ENCODE peak calls at places on chromosomes 11 and 22, in five cellular contexts. U is breast epithelium, N is upper lobe of right lung, K is prostate gland, S is stomach. M is an unnamed sample.
A peak's percentile ranks its signal among the peaks of the same experiment; 100 is the strongest.

GRCh38 chr11:13207665-13208594 is 69.7 kb upstream of the BMAL1 start:
- DNase-seq in N (peak; percentile 70), S (no peak), U (no peak), K (no peak), M (no peak)

GRCh38 chr22:37588540-37589215 is 8.8 kb upstream of the LGALS2 start:
- DNase-seq in K (no peak), S (no peak), N (no peak), U (no peak), M (no peak)

GRCh38 chr11:29432719-29433325 is 584.0 kb downstream of the KCNA4 start:
- DNase-seq in S (no peak), K (no peak), N (no peak), U (no peak), M (no peak)

GRCh38 chr11:84901986-84902385 is 725.2 kb downstream of the DLG2 start:
- DNase-seq in S (no peak), N (no peak), U (no peak), K (no peak), M (peak; percentile 31)

GRCh38 chr11:46827995-46828394 is 18.1 kb downstream of the CKAP5 start:
- DNase-seq in U (no peak), S (no peak), K (no peak), N (no peak), M (no peak)

GRCh38 chr22:24178021-24178431 is 3.3 kb upstream of the SUSD2 start:
- DNase-seq in N (no peak), S (no peak), K (no peak), U (no peak), M (no peak)

GRCh38 chr11:69799582-69799981 is 19.6 kb downstream of the FGF3 start:
- DNase-seq in K (no peak), N (no peak), S (no peak), U (no peak), M (no peak)

GRCh38 chr11:118401151-118401879 is at the start of gene ATP5MG:
- DNase-seq in S (peak; percentile 91), N (peak; percentile 95), U (peak; percentile 61), K (peak; percentile 81), M (peak; percentile 89)

GRCh38 chr22:42275176-42275575 is 4.7 kb upstream of the TCF20 start:
- DNase-seq in K (no peak), N (no peak), S (no peak), U (no peak), M (no peak)

GRCh38 chr11:97000481-97000880 is 610.7 kb downstream of the JRKL start:
- DNase-seq in K (no peak), U (no peak), N (no peak), S (no peak), M (no peak)

GRCh38 chr11:109043318-109043717 is 378.4 kb downstream of the DDX10 start:
- DNase-seq in N (no peak), K (no peak), U (no peak), S (no peak), M (no peak)

GRCh38 chr11:17388609-17389204 is at the start of gene KCNJ11:
- DNase-seq in S (peak; percentile 35), N (no peak), K (no peak), U (no peak), M (no peak)

GRCh38 chr11:111220716-111221115 is 24.8 kb upstream of the POU2AF2 start:
- DNase-seq in U (no peak), S (no peak), N (no peak), K (no peak), M (no peak)

GRCh38 chr11:67436459-67437081 is 912 bp downstream of the PTPRCAP start:
- DNase-seq in U (no peak), N (no peak), S (peak; percentile 44), K (no peak), M (no peak)

GRCh38 chr22:46688949-46689348 is 49.1 kb downstream of the CERK start:
- DNase-seq in N (no peak), K (no peak), S (peak; percentile 34), U (no peak), M (no peak)

GRCh38 chr11:97687106-97687505 is 1297.3 kb downstream of the JRKL start:
- DNase-seq in N (no peak), K (no peak), S (no peak), U (no peak), M (no peak)

GRCh38 chr11:75345455-75346224 is 5.8 kb downstream of the ARRB1 start:
- DNase-seq in K (no peak), U (no peak), N (no peak), S (no peak), M (no peak)

GRCh38 chr22:44364750-44365118 is 52.0 kb upstream of the SHISAL1 start:
- DNase-seq in U (no peak), S (no peak), N (peak; percentile 47), K (no peak), M (peak; percentile 37)

DNA sequence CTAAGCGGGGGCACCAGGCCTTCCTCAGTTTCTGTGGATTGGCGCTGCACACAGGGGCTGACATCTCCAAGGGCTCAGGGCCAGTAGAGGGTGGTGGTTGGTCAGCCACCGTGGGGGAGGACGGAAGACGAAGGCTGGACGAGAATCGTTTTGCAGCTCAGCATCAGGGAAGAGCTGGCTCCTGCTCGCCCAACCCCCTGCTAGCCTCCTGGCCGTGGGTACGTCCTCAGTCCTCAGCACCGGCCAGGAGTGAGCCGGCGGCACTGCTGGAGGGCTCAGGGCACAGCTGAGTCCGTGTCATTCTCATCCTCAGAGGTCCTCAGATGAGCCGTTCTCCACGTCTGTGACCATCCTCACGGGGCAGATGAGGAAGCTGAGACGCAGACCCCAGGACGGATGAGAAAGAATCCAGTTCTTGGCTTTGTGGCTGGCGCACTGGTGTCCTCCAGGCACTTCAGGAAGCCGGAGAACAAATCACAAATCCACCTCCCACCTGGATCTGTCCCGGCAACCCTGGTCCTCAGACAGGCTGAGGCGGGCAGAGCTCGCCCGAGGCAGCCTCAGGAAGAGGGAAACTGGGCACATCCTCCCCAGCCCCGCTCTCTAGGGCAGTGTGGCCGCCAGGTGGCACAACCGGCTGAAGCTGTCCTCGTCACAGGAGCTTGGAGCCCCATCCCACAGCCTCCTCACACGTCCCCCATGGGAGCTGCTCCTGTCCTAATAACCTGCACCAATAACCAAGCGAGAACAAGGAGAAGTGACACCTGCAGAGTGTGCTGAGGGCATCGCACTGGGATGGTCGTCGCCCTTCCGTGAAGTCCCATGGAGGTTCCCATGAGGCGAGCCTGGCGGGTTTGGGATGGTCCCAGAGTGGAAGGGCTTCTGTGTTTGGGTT is 393.7 kb downstream of the BRD1 start:
- DNase-seq in U (no peak), N (no peak), K (no peak), S (no peak), M (no peak)
- TF ChIP-seq CTCF in U (no peak), N (no peak), K (peak; percentile 30), S (no peak), M (no peak)

DNA sequence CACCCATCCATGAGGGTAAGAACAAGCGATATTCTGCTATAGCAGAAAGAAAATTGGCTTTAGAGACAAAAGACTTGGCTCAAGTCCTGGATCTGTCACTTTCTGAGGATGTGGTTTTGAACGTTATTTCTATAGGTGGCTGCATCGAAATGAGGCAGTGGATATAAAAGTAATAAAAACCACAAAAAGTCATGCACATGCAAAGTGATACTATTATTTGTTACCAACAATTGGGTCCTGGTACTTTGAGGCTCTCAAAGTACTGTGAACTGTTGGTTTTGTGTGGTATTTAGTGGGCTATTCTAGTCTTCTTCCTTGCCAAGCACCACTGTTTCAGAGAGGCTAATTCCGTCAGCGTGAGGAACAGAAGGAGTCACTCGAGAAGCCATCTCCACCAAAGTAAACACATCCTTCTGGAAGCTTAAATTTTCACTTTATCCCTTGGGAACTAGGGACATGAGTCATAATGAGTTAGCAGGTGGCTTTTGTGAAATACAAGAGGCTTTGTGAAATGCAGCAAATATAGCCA is 13.1 kb downstream of the UBASH3B start:
- DNase-seq in N (no peak), K (no peak), S (no peak), U (no peak), M (no peak)
- H3K4me3 ChIP-seq in N (no peak overlapping the region), K (no peak overlapping the region), S (no peak overlapping the region), U (no peak overlapping the region), M (no peak overlapping the region)

DNA sequence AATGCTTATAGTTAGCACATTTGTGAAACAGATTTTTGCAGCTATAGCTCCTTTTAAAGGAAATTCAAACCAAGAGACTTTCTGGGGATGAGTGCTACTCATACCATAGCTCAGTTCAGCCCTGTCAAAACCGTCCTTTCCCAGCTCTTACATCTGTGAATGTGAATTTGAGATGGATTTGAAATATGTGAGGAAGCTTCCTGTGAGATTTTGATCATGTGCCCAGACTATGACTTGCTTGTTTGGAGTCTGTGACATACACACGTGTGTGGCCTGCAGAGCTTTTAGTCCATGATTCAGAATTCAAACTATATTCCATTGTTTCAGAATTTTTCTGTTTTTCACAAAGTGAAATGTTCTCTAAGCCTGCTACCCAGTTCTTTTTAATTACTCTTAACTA is 4.4 kb upstream of the MMP1 start:
- DNase-seq in U (no peak), K (no peak), S (no peak), N (no peak), M (no peak)
- H3K27ac ChIP-seq in U (no peak overlapping the region), K (no peak overlapping the region), S (no peak overlapping the region), N (no peak overlapping the region), M (no peak overlapping the region)

GRCh38 chr11:131895865-131896264 is 525.5 kb downstream of the NTM start:
- DNase-seq in U (no peak), S (no peak), K (no peak), N (no peak), M (no peak)
- TF ChIP-seq CTCF in U (no peak), S (no peak), K (no peak), N (no peak), M (no peak)

DNA sequence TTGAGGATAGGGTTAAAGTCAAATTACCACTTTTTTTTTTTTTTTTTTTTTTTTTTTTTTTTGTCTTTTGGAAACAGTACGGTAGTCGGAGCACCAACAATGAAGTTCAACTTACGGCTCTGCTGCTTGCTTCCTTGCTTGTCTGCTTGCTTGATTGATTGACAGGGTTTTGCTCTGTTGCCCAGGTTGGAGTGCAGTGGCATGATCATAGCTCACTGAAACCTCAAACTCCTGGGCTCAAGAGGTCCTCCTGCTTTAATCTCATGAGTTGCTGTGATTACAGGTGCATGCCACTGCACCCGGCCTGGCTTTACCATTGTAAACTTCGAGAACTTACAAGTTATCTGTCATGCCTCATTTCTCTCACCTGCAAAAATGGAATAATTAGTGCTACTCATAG is 5.8 kb downstream of the SGSM3 start:
- DNase-seq in K (no peak), S (no peak), U (no peak), N (no peak), M (no peak)
- H3K4me3 ChIP-seq in K (no peak overlapping the region), S (no peak overlapping the region), U (no peak overlapping the region), N (no peak overlapping the region), M (no peak overlapping the region)

GRCh38 chr11:128568166-128568778 is 19.1 kb downstream of the ETS1 start:
- DNase-seq in K (no peak), S (no peak), U (no peak), N (no peak), M (no peak)
- H3K27ac ChIP-seq in K (no peak overlapping the region), S (no peak overlapping the region), U (peak overlapping the region; percentile 76), N (peak overlapping the region; percentile 12), M (no peak overlapping the region)